ENCODE peak calls at places on chromosomes 12 and 14, in four cellular contexts. P, F, J and T are unnamed samples.

GRCh38 chr12:112252184-112252583 is 126.8 kb downstream of the TRAFD1 start:
- DNase-seq in P (no peak), F (no peak), J (no peak), T (no peak)

GRCh38 chr14:39232554-39233415 is 930 bp upstream of the MIA2 start:
- DNase-seq in P (no peak), F (peak), J (no peak), T (no peak)

GRCh38 chr12:124099661-124100060 is 126.6 kb downstream of the ZNF664 start:
- DNase-seq in P (no peak), F (no peak), J (no peak), T (no peak)

GRCh38 chr14:51410846-51411245 is 170.8 kb downstream of the TMX1 start:
- DNase-seq in P (no peak), F (no peak), J (no peak), T (no peak)

GRCh38 chr12:27474344-27474743 is 27.8 kb downstream of the SMCO2 start:
- DNase-seq in P (no peak), F (no peak), J (no peak), T (no peak)

GRCh38 chr14:55118761-55119160 is 10.3 kb upstream of the LGALS3 start:
- DNase-seq in P (no peak), F (no peak), J (no peak), T (no peak)

GRCh38 chr14:47389520-47389919 is 285.9 kb downstream of the MDGA2 start:
- DNase-seq in P (no peak), F (no peak), J (no peak), T (no peak)

GRCh38 chr12:131910302-131911110 is 16.1 kb downstream of the ULK1 start:
- DNase-seq in P (no peak), F (no peak), J (no peak), T (no peak)

GRCh38 chr14:74563233-74563585 is 48.8 kb downstream of the LTBP2 start:
- DNase-seq in P (no peak), F (peak), J (no peak), T (peak)

GRCh38 chr12:132389526-132390286 is 60.3 kb upstream of the GALNT9 start:
- DNase-seq in P (no peak), F (no peak), J (no peak), T (no peak)

GRCh38 chr12:85866929-85867776 is 6.9 kb upstream of the NTS start:
- DNase-seq in P (no peak), F (peak), J (no peak), T (peak)

GRCh38 chr12:93664573-93665138 is 12.5 kb upstream of the CRADD start:
- DNase-seq in P (no peak), F (no peak), J (no peak), T (no peak)

GRCh38 chr14:104735830-104736642 is 12.0 kb downstream of the ADSS1 start:
- DNase-seq in P (peak), F (no peak), J (no peak), T (peak)

GRCh38 chr14:20476795-20477194 is 7.6 kb downstream of the PNP start:
- DNase-seq in P (no peak), F (no peak), J (no peak), T (no peak)

GRCh38 chr12:107845980-107846659 is 71.6 kb downstream of the ASCL4 start:
- DNase-seq in P (no peak), F (no peak), J (no peak), T (no peak)

GRCh38 chr12:6936642-6937480 is 6.8 kb upstream of the RNU7-1 start:
- DNase-seq in P (no peak), F (no peak), J (peak), T (no peak)

GRCh38 chr12:119198440-119198839 is 19.7 kb downstream of the HSPB8 start:
- DNase-seq in P (no peak), F (no peak), J (no peak), T (no peak)

GRCh38 chr14:68626386-68626785 is 166.5 kb downstream of the ZFP36L1 start:
- DNase-seq in P (no peak), F (no peak), J (no peak), T (peak)

GRCh38 chr12:93434305-93434704 is 7.4 kb downstream of the UBE2N start:
- DNase-seq in P (no peak), F (no peak), J (no peak), T (no peak)

GRCh38 chr12:114006482-114007425 is 40.6 kb upstream of the RBM19 start:
- DNase-seq in P (no peak), F (no peak), J (no peak), T (no peak)

GRCh38 chr14:44897844-44898151 is 63.9 kb downstream of the KLHL28 start:
- DNase-seq in P (no peak), F (no peak), J (no peak), T (no peak)

GRCh38 chr12:28172434-28173030 is 17.7 kb upstream of the CCDC91 start:
- DNase-seq in P (no peak), F (peak), J (no peak), T (no peak)

GRCh38 chr14:21496453-21496852 is 14.7 kb downstream of the METTL3 start:
- DNase-seq in P (no peak), F (no peak), J (no peak), T (no peak)

GRCh38 chr12:128779901-128780300 is 43.9 kb downstream of the SLC15A4 start:
- DNase-seq in P (no peak), F (no peak), J (no peak), T (no peak)

GRCh38 chr12:128784030-128784770 is 39.6 kb downstream of the SLC15A4 start:
- DNase-seq in P (no peak), F (no peak), J (no peak), T (no peak)

GRCh38 chr12:128787827-128788226 is 35.9 kb downstream of the SLC15A4 start:
- DNase-seq in P (no peak), F (no peak), J (no peak), T (no peak)

GRCh38 chr12:128786741-128787391 is 36.9 kb downstream of the SLC15A4 start:
- DNase-seq in P (no peak), F (no peak), J (no peak), T (no peak)

GRCh38 chr12:128783129-128783574 is 40.6 kb downstream of the SLC15A4 start:
- DNase-seq in P (no peak), F (no peak), J (no peak), T (no peak)
- TF ChIP-seq POLR2A in P (no peak), F (no peak), J (no peak), T (no peak)

GRCh38 chr12:69476276-69477017 is 6.3 kb downstream of the FRS2 start:
- DNase-seq in P (no peak), F (no peak), J (no peak), T (peak)
- H3K27ac ChIP-seq in P (peak), F (peak), J (peak), T (peak)

GRCh38 chr12:47382305-47382704 is 302.5 kb upstream of the AMIGO2 start:
- DNase-seq in P (no peak), F (peak), J (no peak), T (no peak)
- TF ChIP-seq CTCF in P (no peak), F (no peak), J (no peak), T (no peak)

GRCh38 chr14:67359319-67359774 is 257 bp downstream of the ATP6V1D start:
- DNase-seq in P (no peak), F (no peak), J (no peak), T (peak)
- TF ChIP-seq POLR2A in P (peak), F (no peak), J (no peak), T (peak)

GRCh38 chr14:91872011-91872476 is 4.7 kb upstream of the TC2N start:
- DNase-seq in P (peak), F (peak), J (no peak), T (no peak)
- H3K27ac ChIP-seq in P (peak), F (peak), J (no peak), T (peak)

GRCh38 chr12:121888083-121888477 is 510 bp upstream of the PSMD9 start:
- DNase-seq in P (no peak), F (no peak), J (no peak), T (no peak)
- TF ChIP-seq CTCF in P (no peak), F (no peak), J (no peak), T (no peak)